ENCODE peak calls at places on chromosome 15, in six cellular contexts. F, I, P, K, D and V are unnamed samples.

GRCh38 chr15:40239671-40240618 is 1.1 kb downstream of the PAK6 start:
- DNase-seq in F (no peak), I (no peak), P (no peak), K (no peak), D (no peak), V (no peak)

GRCh38 chr15:84633311-84634227 is 20.5 kb downstream of the WDR73 start:
- DNase-seq in F (peak; percentile 59), I (peak; percentile 78), P (peak; percentile 18), K (peak; percentile 68), D (peak; percentile 85), V (no peak)

GRCh38 chr15:69096197-69096596 is 64.2 kb upstream of the GLCE start:
- DNase-seq in F (no peak), I (no peak), P (no peak), K (no peak), D (no peak), V (no peak)

GRCh38 chr15:95431518-95431917 is 899.0 kb upstream of the NR2F2 start:
- DNase-seq in F (no peak), I (no peak), P (no peak), K (no peak), D (no peak), V (no peak)

GRCh38 chr15:100033140-100033857 is 300.1 kb upstream of the LYSMD4 start:
- DNase-seq in F (no peak), I (no peak), P (no peak), K (no peak), D (no peak), V (no peak)

GRCh38 chr15:72604794-72605193 is 49.7 kb upstream of the GOLGA6B start:
- DNase-seq in F (peak; percentile 32), I (peak; percentile 12), P (no peak), K (peak; percentile 73), D (no peak), V (no peak)

GRCh38 chr15:39608185-39608584 is 27.3 kb downstream of the THBS1 start:
- DNase-seq in F (no peak), I (no peak), P (no peak), K (no peak), D (no peak), V (no peak)

GRCh38 chr15:81160312-81161214 is 26.5 kb downstream of the CFAP161 start:
- DNase-seq in F (no peak), I (no peak), P (no peak), K (no peak), D (peak; percentile 63), V (no peak)

GRCh38 chr15:75452968-75453702 is 1.6 kb upstream of the SIN3A start:
- DNase-seq in F (no peak), I (peak; percentile 64), P (peak; percentile 42), K (peak; percentile 74), D (peak; percentile 49), V (peak; percentile 80)

GRCh38 chr15:63793046-63793483 is 40.7 kb downstream of the HERC1 start:
- DNase-seq in F (no peak), I (no peak), P (no peak), K (no peak), D (no peak), V (no peak)

GRCh38 chr15:101453123-101454120 is 36.1 kb downstream of the PCSK6 start:
- DNase-seq in F (no peak), I (no peak), P (peak; percentile 62), K (no peak), D (no peak), V (no peak)

GRCh38 chr15:36313021-36313420 is 266.4 kb upstream of the CDIN1 start:
- DNase-seq in F (no peak), I (no peak), P (no peak), K (no peak), D (no peak), V (no peak)

GRCh38 chr15:49793943-49794342 is 173.1 kb downstream of the DTWD1 start:
- DNase-seq in F (no peak), I (no peak), P (no peak), K (no peak), D (no peak), V (no peak)

GRCh38 chr15:36544518-36545383 is 34.7 kb upstream of the CDIN1 start:
- DNase-seq in F (no peak), I (no peak), P (no peak), K (no peak), D (no peak), V (no peak)

GRCh38 chr15:84752700-84753099 is 4.3 kb downstream of the ZNF592 start:
- DNase-seq in F (no peak), I (no peak), P (peak; percentile 28), K (no peak), D (no peak), V (no peak)

GRCh38 chr15:90729266-90729665 is 12.1 kb downstream of the BLM start:
- DNase-seq in F (no peak), I (no peak), P (no peak), K (no peak), D (no peak), V (no peak)

GRCh38 chr15:78325092-78325843 is 14.9 kb upstream of the CRABP1 start:
- DNase-seq in F (no peak), I (no peak), P (no peak), K (no peak), D (no peak), V (no peak)

GRCh38 chr15:89628791-89629715 is 26.2 kb downstream of the KIF7 start:
- DNase-seq in F (no peak), I (no peak), P (no peak), K (no peak), D (no peak), V (no peak)

GRCh38 chr15:89629829-89630228 is 25.4 kb downstream of the KIF7 start:
- DNase-seq in F (no peak), I (no peak), P (no peak), K (no peak), D (no peak), V (no peak)

GRCh38 chr15:89628301-89628700 is 27.0 kb downstream of the KIF7 start:
- DNase-seq in F (no peak), I (no peak), P (no peak), K (no peak), D (no peak), V (no peak)

GRCh38 chr15:89625716-89626115 is 29.6 kb downstream of the KIF7 start:
- DNase-seq in F (no peak), I (no peak), P (no peak), K (no peak), D (no peak), V (no peak)

GRCh38 chr15:89627256-89627970 is 27.9 kb downstream of the KIF7 start:
- DNase-seq in F (no peak), I (no peak), P (no peak), K (no peak), D (no peak), V (no peak)
- TF ChIP-seq JUN in F (no peak), I (no peak), P (no peak), K (no peak), D (no peak), V (no peak)

DNA sequence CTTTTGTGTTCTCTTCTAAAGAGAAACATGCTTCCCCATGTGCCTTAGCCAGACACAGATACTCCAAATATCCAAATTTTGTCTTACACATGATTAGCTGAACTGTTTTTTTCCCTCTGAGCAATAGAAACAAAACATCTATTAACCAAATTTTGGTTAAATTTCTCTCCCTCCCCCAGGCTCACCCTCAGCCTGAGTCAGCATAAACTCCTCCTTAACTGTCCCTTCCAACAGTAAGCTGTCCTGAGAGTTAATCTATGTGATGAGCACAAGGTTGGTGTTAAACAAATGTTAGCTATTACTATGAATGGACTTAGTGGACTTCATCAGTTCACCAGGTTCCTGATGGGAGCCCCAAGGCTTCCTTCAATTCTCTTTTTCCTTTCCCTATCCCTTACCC is 108.5 kb downstream of the RSL24D1 start:
- DNase-seq in F (no peak), I (no peak), P (no peak), K (no peak), D (no peak), V (no peak)
- TF ChIP-seq JUN in F (no peak), I (no peak), P (no peak), K (no peak), D (no peak), V (no peak)

DNA sequence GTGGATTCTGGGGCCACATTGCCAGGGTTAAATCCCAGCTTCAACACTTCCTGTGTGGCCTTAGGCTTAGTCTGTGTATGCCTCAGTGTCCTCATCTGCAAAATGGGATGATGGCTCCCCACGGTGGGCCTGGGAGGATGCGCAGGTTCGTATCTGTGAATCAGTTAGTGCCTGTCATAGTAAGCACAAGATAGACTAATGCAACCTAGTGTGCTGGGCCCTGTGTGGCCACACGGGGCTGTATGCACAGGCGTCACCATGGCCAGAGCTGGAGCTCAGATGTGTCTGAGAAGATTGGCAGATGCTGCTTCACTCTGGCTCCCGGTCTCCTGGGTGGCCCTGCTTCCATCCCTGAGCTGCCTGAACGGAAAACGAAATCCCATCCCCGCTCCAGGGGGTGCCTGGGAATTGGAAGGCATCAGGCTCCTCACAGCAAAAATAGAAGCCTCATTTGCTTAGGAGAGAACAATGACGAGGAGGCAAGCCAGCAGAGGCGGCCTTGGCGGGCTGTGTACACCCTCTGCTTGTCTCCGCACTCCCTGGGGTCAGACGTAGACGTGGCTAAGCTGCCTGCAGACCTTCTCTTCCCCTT is 103.6 kb downstream of the APBA2 start:
- DNase-seq in F (peak; percentile 61), I (peak; percentile 39), P (no peak), K (peak; percentile 30), D (no peak), V (no peak)
- TF ChIP-seq JUN in F (no peak), I (no peak), P (no peak), K (no peak), D (no peak), V (no peak)

GRCh38 chr15:67903708-67904107 is 63.9 kb upstream of the RNU6-1 start:
- DNase-seq in F (no peak), I (no peak), P (no peak), K (no peak), D (no peak), V (no peak)
- TF ChIP-seq JUN in F (no peak), I (no peak), P (no peak), K (no peak), D (no peak), V (no peak)

DNA sequence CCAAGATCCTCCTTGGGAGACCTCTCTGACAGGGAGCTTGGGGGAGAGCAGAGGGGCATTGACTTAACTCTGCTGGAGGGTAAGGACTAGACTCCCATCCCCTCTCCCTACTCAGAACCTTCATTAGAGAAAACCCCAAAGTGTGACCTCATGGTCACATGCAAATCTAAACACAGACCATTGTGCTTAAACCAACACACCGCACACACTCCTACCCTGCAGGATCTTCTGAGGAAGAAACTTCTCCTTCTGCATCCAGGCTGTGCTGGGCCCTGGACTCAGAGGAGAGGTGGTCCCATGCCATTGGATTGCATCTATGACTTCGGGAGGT is 797 bp upstream of the PARP16 start:
- DNase-seq in F (no peak), I (no peak), P (no peak), K (no peak), D (no peak), V (no peak)
- TF ChIP-seq JUN in F (no peak), I (no peak), P (no peak), K (no peak), D (no peak), V (no peak)

GRCh38 chr15:26838742-26839460 is 28.0 kb upstream of the GABRA5 start:
- DNase-seq in F (peak; percentile 69), I (peak; percentile 47), P (no peak), K (peak; percentile 81), D (no peak), V (peak; percentile 89)
- TF ChIP-seq JUN in F (no peak), I (no peak), P (no peak), K (no peak), D (no peak), V (no peak)